ENCODE peak calls at places on chromosomes 3 and 15, in five cellular contexts. P is dorsolateral prefrontal cortex, K is body of pancreas, F is testis, G is HFFc6. L is an unnamed sample.

GRCh38 chr15:95829062-95829461 is 501.4 kb upstream of the NR2F2 start:
- DNase-seq in G (no peak), P (no peak), F (no peak), K (no peak), L (no peak)

GRCh38 chr3:115245437-115245836 is 98.3 kb upstream of the ZBTB20 start:
- DNase-seq in K (no peak), F (no peak), P (no peak), G (peak), L (no peak)

GRCh38 chr3:192928720-192929119 is 11.1 kb upstream of the MB21D2 start:
- DNase-seq in K (no peak), F (no peak), G (no peak), P (no peak), L (no peak)

GRCh38 chr15:28977377-28978010 is 91.7 kb downstream of the APBA2 start:
- DNase-seq in G (peak), P (peak), F (no peak), K (peak), L (no peak)

GRCh38 chr3:100209948-100210776 is 50.6 kb upstream of the TBC1D23 start:
- DNase-seq in P (no peak), K (no peak), F (no peak), G (peak), L (no peak)

GRCh38 chr15:67133738-67134576 is 68.6 kb downstream of the SMAD3 start:
- DNase-seq in K (no peak), F (no peak), P (no peak), G (no peak), L (no peak)

GRCh38 chr3:185280572-185281365 is 26.9 kb upstream of the EHHADH start:
- DNase-seq in P (no peak), G (peak), K (no peak), F (no peak), L (peak)

GRCh38 chr3:43379343-43379742 is 93.0 kb downstream of the SNRK start:
- DNase-seq in G (peak), P (no peak), K (no peak), F (peak), L (no peak)

GRCh38 chr15:49036650-49037545 is 9.3 kb downstream of the SECISBP2L start:
- DNase-seq in P (no peak), K (no peak), G (peak), F (no peak), L (no peak)

GRCh38 chr15:75694241-75695182 is 18.1 kb downstream of the CSPG4 start:
- DNase-seq in P (peak), G (peak), K (peak), F (peak), L (peak)

GRCh38 chr3:195081242-195081963 is 189.6 kb downstream of the XXYLT1 start:
- DNase-seq in P (no peak), K (no peak), G (no peak), F (no peak), L (no peak)

GRCh38 chr3:143306419-143306818 is 186.8 kb downstream of the CHST2 start:
- DNase-seq in F (no peak), G (no peak), K (no peak), P (no peak), L (no peak)

GRCh38 chr15:32683231-32683630 is 34.6 kb upstream of the GREM1 start:
- DNase-seq in P (no peak), K (no peak), F (no peak), G (no peak), L (no peak)

GRCh38 chr15:36361351-36361870 is 218.0 kb upstream of the CDIN1 start:
- DNase-seq in K (no peak), G (peak), P (no peak), F (no peak), L (no peak)

GRCh38 chr15:37788330-37788729 is 146.1 kb upstream of the TMCO5A start:
- DNase-seq in P (no peak), F (no peak), K (no peak), G (no peak), L (no peak)

GRCh38 chr3:58242340-58242739 is 4.7 kb downstream of the ABHD6 start:
- DNase-seq in F (peak), G (peak), P (no peak), K (no peak), L (no peak)

GRCh38 chr3:39733804-39734203 is 75.6 kb upstream of the MYRIP start:
- DNase-seq in P (no peak), F (no peak), K (no peak), G (no peak), L (no peak)

GRCh38 chr3:40313975-40314860 is 4.7 kb downstream of the EIF1B start:
- DNase-seq in P (no peak), G (peak), K (peak), F (no peak), L (no peak)

GRCh38 chr3:69142090-69142489 is 19.7 kb upstream of the LMOD3 start:
- DNase-seq in K (no peak), P (no peak), G (no peak), F (no peak), L (no peak)

GRCh38 chr3:13634151-13634550 is 85.2 kb downstream of the FBLN2 start:
- DNase-seq in K (no peak), G (no peak), F (no peak), P (no peak), L (no peak)

GRCh38 chr3:13896473-13897154 is 16.7 kb upstream of the WNT7A start:
- DNase-seq in G (peak), K (peak), P (no peak), F (peak), L (no peak)

GRCh38 chr3:186534113-186534669 is 10.0 kb downstream of the CRYGS start:
- DNase-seq in G (no peak), P (no peak), F (no peak), K (no peak), L (no peak)

GRCh38 chr3:177946515-177946914 is 589.7 kb upstream of the KCNMB2 start:
- DNase-seq in G (no peak), K (no peak), F (no peak), P (no peak), L (no peak)

GRCh38 chr3:42652251-42652610 is 1.3 kb upstream of the ZBTB47 start:
- DNase-seq in G (no peak), K (no peak), P (no peak), F (no peak), L (no peak)

GRCh38 chr3:127425505-127426443 is 137.9 kb upstream of the PRR20G start:
- DNase-seq in F (peak), G (no peak), K (no peak), P (peak), L (no peak)

GRCh38 chr3:115292131-115292530 is 145.0 kb upstream of the ZBTB20 start:
- DNase-seq in F (no peak), K (no peak), P (no peak), G (no peak), L (no peak)

GRCh38 chr15:66027268-66027806 is 158.0 kb downstream of the RAB11A start:
- DNase-seq in K (no peak), G (no peak), F (no peak), P (no peak), L (no peak)

GRCh38 chr3:108319428-108320053 is 23.2 kb downstream of the HHLA2 start:
- DNase-seq in F (no peak), P (no peak), G (no peak), K (peak), L (no peak)

GRCh38 chr15:71313806-71314205 is 198.5 kb downstream of the THSD4 start:
- DNase-seq in F (no peak), K (no peak), P (no peak), G (peak), L (peak)

GRCh38 chr15:70400766-70401541 is 303.2 kb upstream of the TLE3 start:
- DNase-seq in P (no peak), K (no peak), F (no peak), G (no peak), L (no peak)

GRCh38 chr3:189458536-189458935 is 172.7 kb upstream of the TP63 start:
- DNase-seq in K (no peak), G (no peak), P (no peak), F (no peak), L (no peak)

GRCh38 chr3:50237133-50237651 is 1.2 kb downstream of the GNAI2 start:
- DNase-seq in G (no peak), P (no peak), F (no peak), K (no peak), L (no peak)

GRCh38 chr3:50237754-50238548 is 1.9 kb downstream of the GNAI2 start:
- DNase-seq in K (peak), G (peak), F (peak), P (peak), L (no peak)

GRCh38 chr3:50239649-50240048 is 3.6 kb downstream of the GNAI2 start:
- DNase-seq in P (no peak), G (no peak), F (no peak), K (no peak), L (no peak)

GRCh38 chr3:50236484-50237132 is 604 bp downstream of the GNAI2 start:
- DNase-seq in G (no peak), K (no peak), F (no peak), P (no peak), L (no peak)

GRCh38 chr3:50238549-50239026 is 2.6 kb downstream of the GNAI2 start:
- DNase-seq in P (peak), F (peak), K (peak), G (no peak), L (no peak)
- TF ChIP-seq CTCF in P (no peak), F (no peak), K (no peak), G (peak), L (no peak)

GRCh38 chr3:180329187-180329586 is 272.8 kb upstream of the TTC14 start:
- DNase-seq in G (no peak), K (no peak), F (no peak), P (no peak), L (no peak)
- TF ChIP-seq CTCF in G (no peak), K (no peak), F (no peak), P (no peak), L (no peak)

GRCh38 chr3:23969393-23969792 is 24.3 kb downstream of the NR1D2 start:
- DNase-seq in P (no peak), K (no peak), G (no peak), F (no peak), L (no peak)

GRCh38 chr3:23968467-23969184 is 23.5 kb downstream of the NR1D2 start:
- DNase-seq in F (no peak), G (peak), K (no peak), P (no peak), L (no peak)

GRCh38 chr3:23966308-23966707 is 21.2 kb downstream of the NR1D2 start:
- DNase-seq in G (no peak), P (no peak), F (no peak), K (no peak), L (no peak)

GRCh38 chr3:23971684-23972083 is 26.6 kb downstream of the NR1D2 start:
- DNase-seq in K (no peak), P (no peak), F (no peak), G (no peak), L (no peak)
- TF ChIP-seq CTCF in K (no peak), P (no peak), F (no peak), G (no peak), L (no peak)

GRCh38 chr3:137709011-137709601 is 55.0 kb upstream of the SOX14 start:
- DNase-seq in G (no peak), P (no peak), F (peak), K (no peak), L (no peak)
- TF ChIP-seq CTCF in G (no peak), P (peak), F (peak), K (peak), L (peak)

GRCh38 chr3:75295013-75295412 is 369.1 kb upstream of the FRG2C start:
- DNase-seq in P (no peak), K (no peak), G (no peak), F (no peak), L (no peak)

GRCh38 chr3:75296858-75297257 is 367.3 kb upstream of the FRG2C start:
- DNase-seq in F (no peak), K (no peak), P (no peak), G (no peak), L (no peak)

DNA sequence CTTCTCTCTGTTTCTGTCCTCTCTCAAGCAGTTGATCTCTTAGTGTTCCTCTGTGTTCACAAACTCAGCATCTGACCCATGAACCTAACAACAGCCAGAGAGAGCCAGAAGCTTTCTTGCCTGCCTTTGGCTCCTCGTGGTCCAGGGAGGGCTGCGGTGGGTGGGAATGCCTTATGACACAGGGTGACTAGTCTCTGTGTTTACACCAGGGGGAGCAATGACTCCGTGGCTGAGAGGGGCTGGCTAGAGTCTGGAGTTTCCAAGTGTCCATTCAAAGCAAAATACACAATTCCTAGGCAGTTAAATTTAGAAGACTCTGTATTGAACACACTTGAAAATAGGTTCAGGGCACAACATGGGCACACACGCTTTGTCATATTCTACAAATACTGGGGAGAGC is 370.0 kb upstream of the FRG2C start:
- DNase-seq in G (peak), P (no peak), F (peak), K (peak), L (no peak)
- TF ChIP-seq CTCF in G (peak), P (peak), F (peak), K (peak), L (peak)

L was measured in D721Med.